ENCODE peak calls at places on chromosome X, in six cellular contexts. One of them, this sample, is unnamed.
A peak's percentile ranks its signal among the peaks of the same experiment; 100 is the strongest.

GRCh38 chrX:69126642-69127041 is 38.6 kb downstream of the PJA1 start:
- DNase-seq in neuronal stem cell: no peak
- DNase-seq in psoas muscle: no peak
- DNase-seq in NB4: peak; percentile 22
- DNase-seq in HCT116: no peak
- DNase-seq in stomach: peak; percentile 31
- DNase-seq in this sample: no peak

GRCh38 chrX:49171752-49172279 is at the start of gene PLP2:
- DNase-seq in neuronal stem cell: no peak
- DNase-seq in psoas muscle: peak; percentile 62
- DNase-seq in NB4: peak; percentile 84
- DNase-seq in HCT116: no peak
- DNase-seq in stomach: peak; percentile 58
- DNase-seq in this sample: peak; percentile 51

GRCh38 chrX:41333994-41334865 is at the start of gene DDX3X:
- DNase-seq in neuronal stem cell: peak; percentile 78
- DNase-seq in psoas muscle: peak; percentile 93
- DNase-seq in NB4: peak; percentile 85
- DNase-seq in HCT116: peak; percentile 71
- DNase-seq in stomach: peak; percentile 92
- DNase-seq in this sample: peak; percentile 91

GRCh38 chrX:143296521-143296920 is 220.8 kb downstream of the SPANXN3 start:
- DNase-seq in neuronal stem cell: peak; percentile 21
- DNase-seq in psoas muscle: no peak
- DNase-seq in NB4: no peak
- DNase-seq in HCT116: no peak
- DNase-seq in stomach: no peak
- DNase-seq in this sample: no peak

GRCh38 chrX:153903991-153904957 is at the start of gene AVPR2:
- DNase-seq in neuronal stem cell: no peak
- DNase-seq in psoas muscle: no peak
- DNase-seq in NB4: peak; percentile 28
- DNase-seq in HCT116: no peak
- DNase-seq in stomach: no peak
- DNase-seq in this sample: no peak

GRCh38 chrX:9859711-9860555 is 73.7 kb downstream of the SHROOM2 start:
- DNase-seq in neuronal stem cell: no peak
- DNase-seq in psoas muscle: no peak
- DNase-seq in NB4: no peak
- DNase-seq in HCT116: no peak
- DNase-seq in stomach: no peak
- DNase-seq in this sample: no peak

GRCh38 chrX:69142688-69143239 is 22.5 kb downstream of the PJA1 start:
- DNase-seq in neuronal stem cell: no peak
- DNase-seq in psoas muscle: no peak
- DNase-seq in NB4: no peak
- DNase-seq in HCT116: no peak
- DNase-seq in stomach: no peak
- DNase-seq in this sample: no peak

GRCh38 chrX:18534949-18535348 is 109.5 kb downstream of the CDKL5 start:
- DNase-seq in neuronal stem cell: no peak
- DNase-seq in psoas muscle: no peak
- DNase-seq in NB4: no peak
- DNase-seq in HCT116: no peak
- DNase-seq in stomach: no peak
- DNase-seq in this sample: no peak

GRCh38 chrX:119455264-119455663 is 13.0 kb upstream of the SLC25A5 start:
- DNase-seq in neuronal stem cell: no peak
- DNase-seq in psoas muscle: no peak
- DNase-seq in NB4: no peak
- DNase-seq in HCT116: no peak
- DNase-seq in stomach: no peak
- DNase-seq in this sample: no peak

GRCh38 chrX:38563006-38563405 is 1.7 kb downstream of the TSPAN7 start:
- DNase-seq in neuronal stem cell: no peak
- DNase-seq in psoas muscle: no peak
- DNase-seq in NB4: no peak
- DNase-seq in HCT116: no peak
- DNase-seq in stomach: no peak
- DNase-seq in this sample: no peak

GRCh38 chrX:6026980-6027379 is 201.7 kb downstream of the NLGN4X start:
- DNase-seq in neuronal stem cell: peak; percentile 17
- DNase-seq in psoas muscle: no peak
- DNase-seq in NB4: no peak
- DNase-seq in HCT116: no peak
- DNase-seq in stomach: no peak
- DNase-seq in this sample: no peak

GRCh38 chrX:10166731-10167149 is 10.0 kb downstream of the CLCN4 start:
- DNase-seq in neuronal stem cell: no peak
- DNase-seq in psoas muscle: no peak
- DNase-seq in NB4: peak; percentile 32
- DNase-seq in HCT116: no peak
- DNase-seq in stomach: peak; percentile 37
- DNase-seq in this sample: no peak

GRCh38 chrX:118530537-118530936 is 34.9 kb downstream of the DOCK11 start:
- DNase-seq in neuronal stem cell: no peak
- DNase-seq in psoas muscle: no peak
- DNase-seq in NB4: peak; percentile 63
- DNase-seq in HCT116: no peak
- DNase-seq in stomach: no peak
- DNase-seq in this sample: no peak

GRCh38 chrX:16892504-16893362 is 22.6 kb upstream of the RBBP7 start:
- DNase-seq in neuronal stem cell: peak; percentile 58
- DNase-seq in psoas muscle: peak; percentile 44
- DNase-seq in NB4: peak; percentile 88
- DNase-seq in HCT116: peak; percentile 67
- DNase-seq in stomach: peak; percentile 72
- DNase-seq in this sample: peak; percentile 74

GRCh38 chrX:27679281-27679680 is 89.1 kb downstream of the DCAF8L2 start:
- DNase-seq in neuronal stem cell: no peak
- DNase-seq in psoas muscle: no peak
- DNase-seq in NB4: peak; percentile 1
- DNase-seq in HCT116: no peak
- DNase-seq in stomach: no peak
- DNase-seq in this sample: no peak

GRCh38 chrX:4485917-4486316 is 772.5 kb upstream of the PRKX start:
- DNase-seq in neuronal stem cell: no peak
- DNase-seq in psoas muscle: no peak
- DNase-seq in NB4: no peak
- DNase-seq in HCT116: no peak
- DNase-seq in stomach: no peak
- DNase-seq in this sample: no peak

GRCh38 chrX:10111364-10112148 is 45.2 kb upstream of the CLCN4 start:
- DNase-seq in neuronal stem cell: no peak
- DNase-seq in psoas muscle: no peak
- DNase-seq in NB4: no peak
- DNase-seq in HCT116: no peak
- DNase-seq in stomach: no peak
- DNase-seq in this sample: no peak

GRCh38 chrX:9562851-9563250 is 98.0 kb downstream of the TBL1X start:
- DNase-seq in neuronal stem cell: no peak
- DNase-seq in psoas muscle: peak; percentile 30
- DNase-seq in NB4: no peak
- DNase-seq in HCT116: no peak
- DNase-seq in stomach: no peak
- DNase-seq in this sample: no peak

GRCh38 chrX:552496-552895 is 78.1 kb upstream of the SHOX start:
- DNase-seq in neuronal stem cell: no peak
- DNase-seq in psoas muscle: no peak
- DNase-seq in NB4: no peak
- DNase-seq in HCT116: no peak
- DNase-seq in stomach: no peak
- DNase-seq in this sample: no peak

GRCh38 chrX:68599256-68600152 is 48.0 kb upstream of the STARD8 start:
- DNase-seq in neuronal stem cell: no peak
- DNase-seq in psoas muscle: no peak
- DNase-seq in NB4: peak; percentile 15
- DNase-seq in HCT116: no peak
- DNase-seq in stomach: no peak
- DNase-seq in this sample: no peak

GRCh38 chrX:103398321-103398937 is 22.1 kb downstream of the BEX3 start:
- DNase-seq in neuronal stem cell: no peak
- DNase-seq in psoas muscle: no peak
- DNase-seq in NB4: peak; percentile 61
- DNase-seq in HCT116: peak; percentile 37
- DNase-seq in stomach: no peak
- DNase-seq in this sample: no peak

GRCh38 chrX:56232221-56233082 is at the start of gene KLF8:
- DNase-seq in neuronal stem cell: no peak
- DNase-seq in psoas muscle: peak; percentile 33
- DNase-seq in NB4: peak; percentile 2
- DNase-seq in HCT116: peak; percentile 8
- DNase-seq in stomach: peak; percentile 44
- DNase-seq in this sample: peak; percentile 68

GRCh38 chrX:110938977-110939732 is 143.5 kb upstream of the CHRDL1 start:
- DNase-seq in neuronal stem cell: no peak
- DNase-seq in psoas muscle: no peak
- DNase-seq in NB4: no peak
- DNase-seq in HCT116: no peak
- DNase-seq in stomach: no peak
- DNase-seq in this sample: no peak

GRCh38 chrX:122850326-122850725 is 333.8 kb upstream of the GRIA3 start:
- DNase-seq in neuronal stem cell: no peak
- DNase-seq in psoas muscle: no peak
- DNase-seq in NB4: no peak
- DNase-seq in HCT116: no peak
- DNase-seq in stomach: no peak
- DNase-seq in this sample: no peak

GRCh38 chrX:2484721-2485459 is 15.9 kb downstream of the DHRSX start:
- DNase-seq in neuronal stem cell: no peak
- DNase-seq in psoas muscle: no peak
- DNase-seq in NB4: no peak
- DNase-seq in HCT116: no peak
- DNase-seq in stomach: no peak
- DNase-seq in this sample: no peak

GRCh38 chrX:21639775-21640174 is 18.4 kb downstream of the KLHL34 start:
- DNase-seq in neuronal stem cell: no peak
- DNase-seq in psoas muscle: no peak
- DNase-seq in NB4: no peak
- DNase-seq in HCT116: no peak
- DNase-seq in stomach: no peak
- DNase-seq in this sample: no peak

GRCh38 chrX:41412261-41413167 is 34.6 kb upstream of the NYX start:
- DNase-seq in neuronal stem cell: no peak
- DNase-seq in psoas muscle: no peak
- DNase-seq in NB4: no peak
- DNase-seq in HCT116: no peak
- DNase-seq in stomach: peak; percentile 63
- DNase-seq in this sample: no peak

GRCh38 chrX:74423289-74423985 is 2.1 kb downstream of the SLC16A2 start:
- DNase-seq in neuronal stem cell: peak; percentile 0
- DNase-seq in psoas muscle: no peak
- DNase-seq in NB4: no peak
- DNase-seq in HCT116: no peak
- DNase-seq in stomach: no peak
- DNase-seq in this sample: no peak
- H3K4me3 ChIP-seq in neuronal stem cell: peak overlapping the region; percentile 71
- H3K4me3 ChIP-seq in psoas muscle: peak overlapping the region; percentile 73
- H3K4me3 ChIP-seq in NB4: no peak overlapping the region
- H3K4me3 ChIP-seq in HCT116: no peak overlapping the region
- H3K4me3 ChIP-seq in stomach: peak overlapping the region; percentile 50
- H3K4me3 ChIP-seq in this sample: no peak overlapping the region

GRCh38 chrX:46782034-46782433 is 23.1 kb upstream of the SLC9A7 start:
- DNase-seq in neuronal stem cell: no peak
- DNase-seq in psoas muscle: no peak
- DNase-seq in NB4: no peak
- DNase-seq in HCT116: no peak
- DNase-seq in stomach: no peak
- DNase-seq in this sample: no peak
- H3K4me3 ChIP-seq in neuronal stem cell: no peak overlapping the region
- H3K4me3 ChIP-seq in psoas muscle: no peak overlapping the region
- H3K4me3 ChIP-seq in NB4: no peak overlapping the region
- H3K4me3 ChIP-seq in HCT116: no peak overlapping the region
- H3K4me3 ChIP-seq in stomach: no peak overlapping the region
- H3K4me3 ChIP-seq in this sample: no peak overlapping the region

GRCh38 chrX:24131476-24131875 is 18.1 kb upstream of the ZFX start:
- DNase-seq in neuronal stem cell: no peak
- DNase-seq in psoas muscle: no peak
- DNase-seq in NB4: no peak
- DNase-seq in HCT116: no peak
- DNase-seq in stomach: no peak
- DNase-seq in this sample: no peak
- H3K4me3 ChIP-seq in neuronal stem cell: no peak overlapping the region
- H3K4me3 ChIP-seq in psoas muscle: no peak overlapping the region
- H3K4me3 ChIP-seq in NB4: no peak overlapping the region
- H3K4me3 ChIP-seq in HCT116: no peak overlapping the region
- H3K4me3 ChIP-seq in stomach: no peak overlapping the region
- H3K4me3 ChIP-seq in this sample: no peak overlapping the region

GRCh38 chrX:130171446-130172126 is at the start of gene RAB33A:
- DNase-seq in neuronal stem cell: no peak
- DNase-seq in psoas muscle: peak; percentile 21
- DNase-seq in NB4: peak; percentile 28
- DNase-seq in HCT116: no peak
- DNase-seq in stomach: no peak
- DNase-seq in this sample: no peak

GRCh38 chrX:130174051-130174704 is 2.4 kb downstream of the RAB33A start:
- DNase-seq in neuronal stem cell: no peak
- DNase-seq in psoas muscle: peak; percentile 25
- DNase-seq in NB4: peak; percentile 25
- DNase-seq in HCT116: no peak
- DNase-seq in stomach: no peak
- DNase-seq in this sample: no peak

GRCh38 chrX:130172127-130172834 is 519 bp downstream of the RAB33A start:
- DNase-seq in neuronal stem cell: no peak
- DNase-seq in psoas muscle: no peak
- DNase-seq in NB4: no peak
- DNase-seq in HCT116: no peak
- DNase-seq in stomach: no peak
- DNase-seq in this sample: no peak

GRCh38 chrX:130174937-130175336 is 3.2 kb downstream of the RAB33A start:
- DNase-seq in neuronal stem cell: no peak
- DNase-seq in psoas muscle: no peak
- DNase-seq in NB4: no peak
- DNase-seq in HCT116: no peak
- DNase-seq in stomach: no peak
- DNase-seq in this sample: no peak

GRCh38 chrX:130173190-130173895 is 1.6 kb downstream of the RAB33A start:
- DNase-seq in neuronal stem cell: no peak
- DNase-seq in psoas muscle: peak; percentile 44
- DNase-seq in NB4: peak; percentile 89
- DNase-seq in HCT116: no peak
- DNase-seq in stomach: no peak
- DNase-seq in this sample: no peak
- H3K4me3 ChIP-seq in neuronal stem cell: peak overlapping the region; percentile 55
- H3K4me3 ChIP-seq in psoas muscle: no peak overlapping the region
- H3K4me3 ChIP-seq in NB4: peak overlapping the region; percentile 52
- H3K4me3 ChIP-seq in HCT116: no peak overlapping the region
- H3K4me3 ChIP-seq in stomach: no peak overlapping the region
- H3K4me3 ChIP-seq in this sample: no peak overlapping the region

This sample was measured in lung.